ENCODE peak calls at places on chromosomes 1 and 21, in six cellular contexts. V, Q, P, H, G and S are unnamed samples.

GRCh38 chr1:150192012-150192411 is 42.3 kb downstream of the PLEKHO1 start:
- DNase-seq in H (no peak), G (no peak), V (no peak), Q (peak), P (no peak), S (no peak)

GRCh38 chr1:27141266-27142003 is 13.5 kb downstream of the SLC9A1 start:
- DNase-seq in G (peak), P (peak), H (no peak), V (peak), Q (no peak), S (no peak)

GRCh38 chr1:116874622-116875277 is 35.0 kb upstream of the PTGFRN start:
- DNase-seq in P (no peak), Q (no peak), V (no peak), H (no peak), G (no peak), S (no peak)

GRCh38 chr1:227901906-227902640 is 45.7 kb downstream of the WNT9A start:
- DNase-seq in Q (peak), V (peak), G (no peak), H (no peak), P (no peak), S (no peak)

GRCh38 chr1:218101409-218101808 is 183.7 kb upstream of the RRP15 start:
- DNase-seq in H (no peak), Q (no peak), G (no peak), P (no peak), V (no peak), S (no peak)

GRCh38 chr21:44514746-44515358 is 25.1 kb downstream of the KRTAP10-1 start:
- DNase-seq in H (no peak), Q (no peak), P (no peak), V (no peak), G (no peak), S (no peak)

GRCh38 chr1:85652327-85652726 is 55.9 kb downstream of the ZNHIT6 start:
- DNase-seq in P (no peak), Q (no peak), G (no peak), V (no peak), H (no peak), S (no peak)

GRCh38 chr1:25642710-25643109 is 26.1 kb downstream of the MAN1C1 start:
- DNase-seq in Q (peak), G (no peak), V (peak), H (peak), P (no peak), S (no peak)

GRCh38 chr1:26016944-26017545 is 4.5 kb upstream of the EXTL1 start:
- DNase-seq in G (no peak), H (no peak), V (no peak), P (no peak), Q (no peak), S (no peak)

GRCh38 chr1:228938248-228938891 is 203.1 kb downstream of the RHOU start:
- DNase-seq in Q (no peak), V (peak), H (no peak), P (peak), G (no peak), S (no peak)

GRCh38 chr1:77281491-77282186 is at the start of gene AK5:
- DNase-seq in V (no peak), P (no peak), G (peak), H (peak), Q (peak), S (peak)

GRCh38 chr1:200207711-200208126 is 180.2 kb downstream of the NR5A2 start:
- DNase-seq in H (peak), V (no peak), Q (peak), P (no peak), G (no peak), S (peak)

GRCh38 chr1:162736633-162737067 is 53.9 kb upstream of the HSD17B7 start:
- DNase-seq in P (no peak), G (no peak), V (no peak), H (peak), Q (no peak), S (peak)

GRCh38 chr1:95742591-95743089 is 508.6 kb downstream of the RWDD3 start:
- DNase-seq in Q (peak), H (no peak), P (no peak), V (peak), G (no peak), S (no peak)

GRCh38 chr1:8474369-8474768 is 156.5 kb downstream of the SLC45A1 start:
- DNase-seq in V (no peak), H (no peak), G (no peak), Q (no peak), P (no peak), S (no peak)

GRCh38 chr1:10615336-10615735 is 140.6 kb downstream of the PEX14 start:
- DNase-seq in H (no peak), V (peak), G (no peak), P (no peak), Q (no peak), S (no peak)

GRCh38 chr1:87335175-87335992 is 6.7 kb downstream of the LMO4 start:
- DNase-seq in P (peak), H (peak), G (peak), V (peak), Q (peak), S (peak)

GRCh38 chr1:157113116-157113515 is 13.5 kb upstream of the ETV3L start:
- DNase-seq in G (no peak), Q (no peak), H (no peak), V (no peak), P (no peak), S (no peak)

GRCh38 chr1:22830131-22830566 is 119.5 kb downstream of the EPHB2 start:
- DNase-seq in P (no peak), H (no peak), G (no peak), V (no peak), Q (no peak), S (no peak)

GRCh38 chr1:94792473-94792875 is 27.7 kb upstream of the SLC44A3 start:
- DNase-seq in G (no peak), P (no peak), H (peak), Q (peak), V (no peak), S (peak)

GRCh38 chr1:101781437-101781836 is 215.3 kb downstream of the OLFM3 start:
- DNase-seq in H (no peak), Q (no peak), G (peak), V (no peak), P (no peak), S (no peak)

GRCh38 chr21:33402011-33402979 is 918 bp upstream of the IFNGR2 start:
- DNase-seq in G (peak), Q (peak), P (peak), H (peak), V (peak), S (peak)

GRCh38 chr21:33401617-33401967 is 1.6 kb upstream of the IFNGR2 start:
- DNase-seq in V (no peak), H (no peak), G (no peak), Q (no peak), P (no peak), S (no peak)

GRCh38 chr21:33406493-33406892 is 3.3 kb downstream of the IFNGR2 start:
- DNase-seq in Q (no peak), G (no peak), H (no peak), P (no peak), V (no peak), S (no peak)

GRCh38 chr21:33403128-33403785 is at the start of gene IFNGR2:
- DNase-seq in P (no peak), G (no peak), V (peak), H (peak), Q (no peak), S (peak)

DNA sequence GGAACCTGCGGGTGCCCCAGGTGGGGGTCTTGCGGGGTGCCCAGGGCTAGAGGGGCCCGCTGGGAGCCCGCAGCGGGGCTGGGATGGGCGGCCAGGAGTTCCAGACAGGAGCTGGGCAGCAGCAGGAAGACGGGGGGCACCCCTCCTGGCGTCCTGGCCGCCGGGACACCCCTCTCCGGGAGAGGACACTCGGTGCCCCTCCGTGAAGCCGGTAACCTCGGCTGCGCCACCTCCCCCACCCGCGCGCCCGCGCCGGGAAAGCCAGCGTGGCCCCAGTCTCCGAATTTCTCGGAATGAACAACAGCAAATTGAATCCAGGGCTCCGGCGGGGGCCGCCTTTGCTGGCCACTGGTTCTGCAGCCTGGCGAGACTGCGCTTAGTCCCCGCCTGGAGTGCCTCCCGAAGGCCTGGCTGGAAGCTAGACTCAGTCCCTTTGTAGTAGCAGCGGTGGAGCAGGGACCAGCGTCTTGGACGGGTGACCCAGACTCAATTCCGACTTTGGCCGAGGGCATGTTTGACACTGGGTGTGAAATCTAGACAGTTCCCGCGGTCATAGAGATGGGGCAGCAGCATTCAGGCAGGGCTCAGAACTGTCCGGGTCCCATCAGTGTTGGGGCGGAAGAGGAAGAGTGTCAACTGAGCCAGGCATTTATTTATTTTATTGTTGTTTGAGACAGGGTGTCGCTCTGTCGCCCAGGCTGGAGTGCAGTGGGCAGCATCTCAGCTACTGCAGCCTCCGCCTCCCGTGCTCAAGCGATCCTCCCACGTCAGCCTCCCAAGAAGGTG is 766 bp downstream of the IFNGR2 start:
- DNase-seq in Q (peak), H (peak), G (peak), P (peak), V (peak), S (peak)
- TF ChIP-seq CTCF in Q (no peak), H (no peak), G (no peak), P (no peak), V (no peak), S (no peak)

GRCh38 chr1:98940680-98941079 is 64.0 kb downstream of the PLPPR5 start:
- DNase-seq in G (no peak), V (no peak), Q (peak), H (no peak), P (no peak), S (no peak)

GRCh38 chr1:98939471-98939870 is 65.2 kb downstream of the PLPPR5 start:
- DNase-seq in Q (no peak), H (no peak), G (no peak), V (no peak), P (no peak), S (no peak)

DNA sequence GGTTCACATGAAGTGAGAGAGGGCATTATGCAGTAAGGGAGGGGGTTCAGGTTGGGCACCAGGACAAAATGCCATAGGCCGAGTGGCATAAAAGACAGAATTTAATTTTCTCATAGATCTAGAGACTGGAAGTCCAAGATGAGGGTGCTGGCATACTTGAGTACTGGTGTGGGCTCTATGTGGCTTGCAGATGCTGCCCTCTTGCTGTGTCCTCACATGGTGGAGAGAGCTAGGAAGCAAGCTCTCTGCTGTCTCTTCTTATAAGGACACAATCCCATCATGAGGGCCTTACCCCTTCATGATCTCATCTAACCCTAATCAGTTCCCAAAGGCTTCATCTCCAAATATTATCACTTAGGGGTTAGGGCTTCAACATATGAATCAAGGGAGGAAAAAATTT is 64.6 kb downstream of the PLPPR5 start:
- DNase-seq in Q (no peak), V (no peak), P (no peak), H (no peak), G (no peak), S (no peak)
- TF ChIP-seq CTCF in Q (no peak), V (peak), P (no peak), H (no peak), G (no peak), S (no peak)

GRCh38 chr1:31335007-31335406 is 37.9 kb downstream of the FABP3 start:
- DNase-seq in G (peak), H (peak), Q (peak), V (peak), P (no peak), S (peak)
- TF ChIP-seq CTCF in G (peak), H (peak), Q (peak), V (peak), P (peak), S (peak)

GRCh38 chr1:119449964-119450363 is 35.0 kb downstream of the HSD3B2 start:
- DNase-seq in H (no peak), V (peak), P (no peak), G (no peak), Q (no peak), S (no peak)
- TF ChIP-seq CTCF in H (no peak), V (peak), P (no peak), G (no peak), Q (no peak), S (no peak)

GRCh38 chr1:34681481-34682451 is 73.1 kb upstream of the GJB5 start:
- DNase-seq in H (peak), V (peak), Q (peak), G (peak), P (no peak), S (peak)

GRCh38 chr1:34684246-34684645 is 70.6 kb upstream of the GJB5 start:
- DNase-seq in P (no peak), G (no peak), V (peak), Q (no peak), H (no peak), S (no peak)

GRCh38 chr1:34685225-34685624 is 69.6 kb upstream of the GJB5 start:
- DNase-seq in G (no peak), P (no peak), H (no peak), V (no peak), Q (no peak), S (no peak)

GRCh38 chr1:34683616-34684015 is 71.2 kb upstream of the GJB5 start:
- DNase-seq in P (no peak), Q (no peak), G (no peak), V (no peak), H (no peak), S (no peak)

DNA sequence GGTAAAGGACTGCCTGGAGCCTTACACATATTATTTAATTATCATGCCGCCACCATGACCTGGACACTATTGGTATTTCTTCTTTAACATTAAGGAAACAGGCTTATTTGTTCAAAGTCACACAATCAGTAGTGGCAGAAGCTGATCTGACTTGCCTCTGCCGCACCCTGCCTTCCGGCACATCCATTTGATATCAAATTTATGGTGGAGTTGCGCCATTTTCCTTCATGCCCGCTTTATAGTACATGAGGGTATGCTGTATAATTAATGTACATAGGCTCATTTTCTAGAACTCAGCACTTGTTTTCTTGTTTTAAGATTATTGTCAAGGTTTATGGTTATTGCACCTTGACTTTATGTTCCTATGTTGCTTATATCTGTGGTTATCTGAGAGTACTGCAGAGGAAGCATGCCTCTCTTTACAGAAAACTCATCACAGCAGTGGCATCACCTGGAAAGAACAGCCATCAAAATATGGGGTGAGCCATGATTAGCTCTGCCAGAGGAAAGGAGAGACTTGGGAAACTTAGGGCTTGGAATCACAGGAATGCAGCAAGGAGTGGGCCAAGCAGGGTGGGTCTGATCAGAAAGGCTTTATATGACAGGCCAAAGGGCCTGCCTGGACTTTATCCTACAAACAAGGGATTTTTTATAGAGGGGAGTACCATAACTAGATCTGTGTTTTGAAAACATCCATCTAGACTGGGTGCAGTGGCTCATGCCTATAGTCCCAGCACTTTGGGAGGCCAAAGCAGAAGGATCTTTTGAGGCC is 72.2 kb upstream of the GJB5 start:
- DNase-seq in Q (no peak), G (no peak), V (no peak), H (no peak), P (no peak), S (no peak)
- TF ChIP-seq CTCF in Q (no peak), G (no peak), V (no peak), H (no peak), P (no peak), S (no peak)

GRCh38 chr1:44497422-44498170 is 92.5 kb downstream of the RNF220 start:
- DNase-seq in G (no peak), H (no peak), V (no peak), P (no peak), Q (no peak), S (no peak)

GRCh38 chr1:44503625-44504024 is 98.6 kb downstream of the RNF220 start:
- DNase-seq in H (no peak), P (no peak), G (no peak), V (no peak), Q (no peak), S (no peak)

GRCh38 chr1:44499306-44499705 is 94.3 kb downstream of the RNF220 start:
- DNase-seq in P (no peak), G (no peak), H (no peak), Q (no peak), V (no peak), S (no peak)

GRCh38 chr1:44501022-44501910 is 96.2 kb downstream of the RNF220 start:
- DNase-seq in H (no peak), P (no peak), Q (no peak), V (peak), G (no peak), S (no peak)

GRCh38 chr1:44500181-44501021 is 95.3 kb downstream of the RNF220 start:
- DNase-seq in V (peak), G (no peak), P (no peak), H (no peak), Q (no peak), S (no peak)
- TF ChIP-seq CTCF in V (peak), G (peak), P (no peak), H (no peak), Q (peak), S (no peak)